ENCODE peak calls at places on chromosomes 12 and 14, in eight cellular contexts. T is iPS DF 6.9, S is neural progenitor cell, V is hepatocyte, P is esophagus muscularis mucosa, Q is cardiac muscle cell, U is heart left ventricle, Z is tibial artery. Y is an unnamed sample.

GRCh38 chr12:14994610-14995009 is 21.8 kb downstream of the PDE6H start:
- DNase-seq in T (no peak), S (no peak), V (no peak), P (no peak), Q (no peak), U (no peak), Z (no peak), Y (peak; percentile 35)

GRCh38 chr14:104343294-104343625 is 204.9 kb downstream of the KIF26A start:
- DNase-seq in T (no peak), S (no peak), V (no peak), P (no peak), Q (no peak), U (no peak), Z (peak; percentile 31), Y (no peak)

GRCh38 chr12:76622351-76622750 is 62.8 kb upstream of the OSBPL8 start:
- DNase-seq in T (no peak), S (no peak), V (no peak), P (no peak), Q (no peak), U (no peak), Z (no peak), Y (no peak)

GRCh38 chr14:58243790-58244555 is 670 bp upstream of the PSMA3 start:
- DNase-seq in T (no peak), S (peak; percentile 12), V (peak; percentile 20), P (no peak), Q (peak; percentile 16), U (no peak), Z (peak; percentile 59), Y (no peak)

GRCh38 chr12:84605988-84606387 is 306.6 kb downstream of the SLC6A15 start:
- DNase-seq in T (no peak), S (no peak), V (no peak), P (no peak), Q (no peak), U (no peak), Z (no peak), Y (no peak)

GRCh38 chr12:12480074-12480473 is 82.6 kb downstream of the DUSP16 start:
- DNase-seq in T (no peak), S (no peak), V (no peak), P (no peak), Q (no peak), U (no peak), Z (no peak), Y (no peak)

GRCh38 chr12:4539167-4539870 is 629 bp downstream of the RAD51AP1 start:
- DNase-seq in T (no peak), S (no peak), V (no peak), P (no peak), Q (no peak), U (no peak), Z (no peak), Y (peak; percentile 6)

GRCh38 chr14:56855891-56856461 is 45.7 kb upstream of the OTX2 start:
- DNase-seq in T (peak; percentile 31), S (peak; percentile 90), V (peak; percentile 38), P (no peak), Q (no peak), U (no peak), Z (no peak), Y (no peak)

GRCh38 chr14:62673014-62673727 is 372.1 kb downstream of the KCNH5 start:
- DNase-seq in T (no peak), S (no peak), V (no peak), P (no peak), Q (no peak), U (no peak), Z (no peak), Y (no peak)

GRCh38 chr14:104968153-104968527 is 10.0 kb downstream of the AHNAK2 start:
- DNase-seq in T (no peak), S (peak; percentile 63), V (peak; percentile 71), P (no peak), Q (peak; percentile 72), U (no peak), Z (peak; percentile 96), Y (peak; percentile 70)

GRCh38 chr14:54108481-54109471 is 152.2 kb upstream of the BMP4 start:
- DNase-seq in T (no peak), S (no peak), V (no peak), P (no peak), Q (peak; percentile 95), U (no peak), Z (no peak), Y (peak; percentile 85)

GRCh38 chr14:57417228-57417627 is 26.8 kb downstream of the NAA30 start:
- DNase-seq in T (no peak), S (no peak), V (no peak), P (no peak), Q (no peak), U (no peak), Z (no peak), Y (no peak)

GRCh38 chr12:93883436-93884154 is 206.4 kb downstream of the CRADD start:
- DNase-seq in T (no peak), S (no peak), V (no peak), P (peak; percentile 26), Q (peak; percentile 73), U (no peak), Z (no peak), Y (peak; percentile 54)
- H3K27ac ChIP-seq in T (no peak overlapping the region), S (no peak overlapping the region), V (no peak overlapping the region), P (no peak overlapping the region), Q (no peak overlapping the region), U (no peak overlapping the region), Z (no peak overlapping the region), Y (no peak overlapping the region)

DNA sequence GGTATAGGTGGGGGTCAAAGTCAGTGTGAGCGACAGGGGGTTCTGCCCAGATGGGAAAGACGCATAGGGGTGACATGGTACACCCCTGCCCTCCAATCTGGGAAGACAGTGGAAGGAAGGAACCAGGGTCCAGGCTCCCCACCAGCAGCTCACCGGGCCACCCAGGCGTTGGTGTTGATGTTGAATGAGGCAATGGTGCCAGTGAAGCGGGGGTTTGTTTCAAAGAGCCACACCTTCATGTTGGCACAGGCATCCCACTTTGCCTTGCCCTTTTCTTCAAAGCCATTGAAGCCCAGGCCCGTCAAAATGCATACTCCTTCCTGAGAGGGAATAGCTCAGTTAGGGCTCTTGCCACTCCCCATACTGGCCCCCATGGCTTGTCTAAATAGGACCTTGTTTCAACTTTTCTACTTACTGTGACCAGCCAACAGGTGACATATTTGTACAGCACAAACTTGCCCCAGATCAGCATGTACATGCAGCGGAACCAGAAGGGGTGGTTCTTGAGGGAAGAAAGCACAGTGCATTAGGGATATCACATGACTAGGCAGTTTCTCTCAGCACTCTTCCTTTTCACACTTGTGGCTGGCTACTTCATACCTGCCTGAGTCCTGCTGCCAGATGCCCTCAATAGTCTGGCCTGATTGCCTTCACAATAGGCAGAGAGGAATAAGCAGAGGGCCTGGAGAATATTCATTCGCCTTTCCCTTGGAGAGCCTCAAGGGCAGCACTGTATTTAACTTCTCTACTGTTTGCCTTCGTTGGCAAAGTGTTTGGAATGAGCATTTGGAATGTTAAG is 7.7 kb downstream of the EMG1 start:
- DNase-seq in T (no peak), S (no peak), V (no peak), P (no peak), Q (no peak), U (no peak), Z (peak; percentile 34), Y (no peak)
- H3K27ac ChIP-seq in T (no peak overlapping the region), S (no peak overlapping the region), V (peak overlapping the region; percentile 92), P (no peak overlapping the region), Q (peak overlapping the region; percentile 76), U (peak overlapping the region; percentile 49), Z (no peak overlapping the region), Y (no peak overlapping the region)

GRCh38 chr12:109259545-109259895 is 49.6 kb downstream of the FOXN4 start:
- DNase-seq in T (no peak), S (no peak), V (no peak), P (no peak), Q (no peak), U (no peak), Z (no peak), Y (no peak)

GRCh38 chr12:109256011-109256410 is 53.1 kb downstream of the FOXN4 start:
- DNase-seq in T (no peak), S (no peak), V (no peak), P (no peak), Q (no peak), U (no peak), Z (no peak), Y (no peak)

GRCh38 chr12:109258607-109259544 is 50.2 kb downstream of the FOXN4 start:
- DNase-seq in T (no peak), S (no peak), V (no peak), P (no peak), Q (no peak), U (no peak), Z (no peak), Y (no peak)

GRCh38 chr12:109255377-109255776 is 53.7 kb downstream of the FOXN4 start:
- DNase-seq in T (no peak), S (peak; percentile 44), V (no peak), P (no peak), Q (peak; percentile 79), U (no peak), Z (no peak), Y (no peak)

DNA sequence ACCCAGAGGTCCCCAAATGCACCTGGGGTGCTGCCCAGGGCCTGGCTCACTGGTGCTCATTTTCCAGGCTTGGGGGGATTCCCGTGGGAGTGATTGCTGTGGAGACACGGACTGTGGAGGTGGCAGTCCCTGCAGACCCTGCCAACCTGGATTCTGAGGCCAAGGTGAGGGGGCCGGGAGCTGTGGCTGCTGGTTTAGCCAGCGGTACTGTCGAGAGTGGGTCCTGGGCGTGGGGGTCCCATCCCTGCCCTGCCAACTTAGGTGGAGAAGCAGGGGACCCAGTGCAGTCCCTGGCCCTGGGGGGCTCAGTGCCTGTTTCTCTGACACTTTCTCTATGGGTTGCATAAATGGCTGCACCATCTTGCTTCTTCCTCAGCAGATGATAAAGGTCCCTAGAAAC is 50.9 kb downstream of the FOXN4 start:
- DNase-seq in T (no peak), S (no peak), V (no peak), P (no peak), Q (no peak), U (no peak), Z (no peak), Y (no peak)
- H3K27ac ChIP-seq in T (no peak overlapping the region), S (no peak overlapping the region), V (no peak overlapping the region), P (no peak overlapping the region), Q (no peak overlapping the region), U (no peak overlapping the region), Z (no peak overlapping the region), Y (no peak overlapping the region)

GRCh38 chr14:71361874-71362273 is 454.6 kb downstream of the PCNX1 start:
- DNase-seq in T (no peak), S (no peak), V (no peak), P (no peak), Q (no peak), U (no peak), Z (no peak), Y (no peak)

GRCh38 chr14:71362282-71362681 is 455.0 kb downstream of the PCNX1 start:
- DNase-seq in T (no peak), S (no peak), V (no peak), P (peak; percentile 7), Q (no peak), U (no peak), Z (no peak), Y (no peak)

GRCh38 chr14:71362920-71363584 is 455.8 kb downstream of the PCNX1 start:
- DNase-seq in T (no peak), S (no peak), V (no peak), P (no peak), Q (peak; percentile 88), U (no peak), Z (no peak), Y (peak; percentile 15)

GRCh38 chr14:71359823-71360222 is 452.6 kb downstream of the PCNX1 start:
- DNase-seq in T (no peak), S (no peak), V (no peak), P (no peak), Q (no peak), U (no peak), Z (no peak), Y (no peak)

DNA sequence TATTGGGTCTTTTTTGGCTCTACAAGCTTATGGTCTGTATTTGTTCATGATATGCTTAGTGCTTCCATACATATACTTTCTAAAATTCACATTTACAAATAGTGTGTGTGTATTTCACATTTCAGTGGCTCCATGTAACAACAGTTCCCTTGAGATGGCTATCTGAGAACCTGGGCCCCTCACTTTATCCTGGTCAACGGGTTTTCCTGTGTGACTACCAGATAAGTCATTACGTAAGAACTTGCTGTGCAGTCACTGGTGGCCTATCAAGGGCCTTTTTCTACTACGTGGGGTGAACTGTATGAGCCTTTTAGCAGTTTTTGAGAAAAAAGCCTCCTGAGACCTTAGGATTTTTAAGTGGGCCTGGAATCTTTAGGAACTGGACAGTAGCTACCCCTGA is 454.1 kb downstream of the PCNX1 start:
- DNase-seq in T (no peak), S (no peak), V (no peak), P (no peak), Q (peak; percentile 53), U (no peak), Z (no peak), Y (peak; percentile 41)
- H3K27ac ChIP-seq in T (no peak overlapping the region), S (no peak overlapping the region), V (no peak overlapping the region), P (peak overlapping the region; percentile 6), Q (no peak overlapping the region), U (peak overlapping the region; percentile 90), Z (peak overlapping the region; percentile 36), Y (no peak overlapping the region)

Y was measured in mesenchymal stem cell.